ENCODE peak calls at places on chromosomes 13 and 19, in four cellular contexts. C is trophoblast cell, Q is neural progenitor cell, E is transverse colon. O is an unnamed sample. For H3K4me1, the result is how much of the 10 kb centered on the place peaks cover.

GRCh38 chr13:86974995-86975328 is 696.2 kb upstream of the SLITRK5 start:
- DNase-seq in C (no peak), Q (peak), E (no peak), O (no peak)

GRCh38 chr19:14031719-14032480 is at the start of gene IL27RA:
- DNase-seq in C (no peak), Q (peak), E (peak), O (peak)

GRCh38 chr13:66212511-66212910 is 1017.6 kb downstream of the PCDH9 start:
- DNase-seq in C (no peak), Q (no peak), E (no peak), O (no peak)

GRCh38 chr13:109778102-109778542 is 8.3 kb downstream of the IRS2 start:
- DNase-seq in C (no peak), Q (peak), E (peak), O (peak)

GRCh38 chr13:65825039-65825438 is 1405.1 kb downstream of the PCDH9 start:
- DNase-seq in C (no peak), Q (no peak), E (no peak), O (no peak)

GRCh38 chr13:49444517-49445395 is 682 bp downstream of the SETDB2 start:
- DNase-seq in C (peak), Q (peak), E (peak), O (no peak)

GRCh38 chr19:16957151-16957662 is 68.4 kb downstream of the F2RL3 start:
- DNase-seq in C (no peak), Q (no peak), E (no peak), O (no peak)

GRCh38 chr13:75486146-75486545 is 4.2 kb upstream of the TBC1D4 start:
- DNase-seq in C (no peak), Q (peak), E (no peak), O (no peak)

GRCh38 chr13:28754698-28755545 is 36.2 kb upstream of the SLC46A3 start:
- DNase-seq in C (no peak), Q (no peak), E (no peak), O (peak)

GRCh38 chr19:16376241-16376640 is 51.6 kb downstream of the KLF2 start:
- DNase-seq in C (no peak), Q (no peak), E (no peak), O (no peak)

GRCh38 chr19:58305065-58305931 is at the start of gene ERVK3-1:
- DNase-seq in C (peak), Q (peak), E (peak), O (peak)

GRCh38 chr13:73092831-73093230 is 34.0 kb downstream of the KLF5 start:
- DNase-seq in C (no peak), Q (no peak), E (no peak), O (no peak)

GRCh38 chr13:51814825-51815650 is 11.1 kb upstream of the DHRS12 start:
- DNase-seq in C (peak), Q (peak), E (peak), O (peak)

GRCh38 chr13:100667894-100668293 is 6.7 kb downstream of the TMTC4 start:
- DNase-seq in C (no peak), Q (no peak), E (no peak), O (no peak)

GRCh38 chr13:26895081-26895807 is 134.7 kb upstream of the GPR12 start:
- DNase-seq in C (no peak), Q (no peak), E (no peak), O (no peak)

GRCh38 chr13:50224534-50224933 is 209.3 kb downstream of the KCNRG start:
- DNase-seq in C (no peak), Q (no peak), E (no peak), O (no peak)

GRCh38 chr19:1156305-1156801 is 17.7 kb downstream of the SBNO2 start:
- DNase-seq in C (peak), Q (no peak), E (no peak), O (no peak)
- H3K4me1 ChIP-seq in C (under half), Q (under half), E (under half), O (under half)

DNA sequence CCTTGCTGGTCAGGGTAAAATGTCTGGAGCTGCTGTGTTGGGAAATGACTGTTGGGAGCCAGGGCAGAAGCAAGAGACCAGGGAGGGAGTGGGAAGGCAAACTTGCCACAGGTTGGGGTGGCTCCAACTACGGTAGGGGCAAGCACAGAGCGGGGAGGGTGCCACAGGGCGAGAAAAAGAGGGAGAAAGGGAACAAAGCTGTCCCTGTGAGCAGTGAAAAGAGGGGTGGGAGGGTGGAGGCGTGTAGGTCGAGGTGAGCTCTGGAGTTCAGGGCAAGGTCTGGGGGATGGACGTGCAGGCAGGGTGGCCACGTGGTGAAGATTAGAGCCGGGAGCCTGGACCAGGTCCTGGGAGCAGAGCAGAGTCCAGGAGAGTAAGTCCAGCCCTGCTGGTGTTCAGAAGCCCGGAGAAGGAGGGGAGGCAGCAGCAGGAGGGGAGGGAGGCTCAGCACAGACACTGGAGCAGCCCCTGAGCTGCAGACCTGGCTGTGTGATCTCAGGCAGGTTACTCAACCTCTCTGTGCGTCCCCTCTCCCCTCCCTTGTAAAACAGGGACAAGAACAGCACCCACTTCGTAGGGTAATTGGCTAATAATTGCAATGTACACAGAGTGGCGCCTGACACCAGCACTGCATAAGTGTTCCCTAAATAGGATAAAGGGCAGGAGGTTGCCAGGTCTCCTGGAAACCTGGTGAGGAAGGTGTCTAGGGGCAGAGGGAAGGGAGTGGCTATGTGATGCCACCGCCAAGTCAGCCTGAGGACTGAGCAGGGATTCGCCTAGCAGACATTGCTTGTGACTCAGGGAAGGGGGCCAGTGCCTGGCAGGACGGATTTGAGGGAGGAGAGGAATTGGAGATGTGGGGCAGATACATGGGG is 3.2 kb upstream of the POLR2E start:
- DNase-seq in C (peak), Q (no peak), E (peak), O (no peak)
- H3K4me1 ChIP-seq in C (under half), Q (under half), E (half or more), O (under half)

GRCh38 chr19:35716985-35717664 is 678 bp upstream of the KMT2B start:
- DNase-seq in C (peak), Q (no peak), E (peak), O (peak)
- H3K4me1 ChIP-seq in C (under half), Q (under half), E (under half), O (under half)

DNA sequence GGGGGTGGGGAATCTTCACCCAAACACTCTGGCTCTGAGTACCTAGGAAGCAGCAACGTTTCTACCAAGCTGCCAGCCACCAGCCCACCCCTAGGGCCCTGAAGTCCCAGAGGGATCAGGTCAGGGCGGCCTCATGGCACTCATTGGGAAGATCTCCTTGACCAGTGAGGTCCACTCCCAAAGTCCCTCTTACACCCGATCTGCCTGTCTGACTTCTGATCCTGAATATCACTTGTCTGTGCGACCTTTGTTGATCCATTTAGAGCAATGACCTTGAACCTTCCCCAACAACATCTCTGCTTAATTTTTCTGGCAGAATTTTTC is 2.1 kb upstream of the GNA15 start:
- DNase-seq in C (no peak), Q (no peak), E (no peak), O (no peak)
- H3K4me1 ChIP-seq in C (under half), Q (under half), E (under half), O (under half)

GRCh38 chr19:6536138-6536671 is 5.4 kb downstream of the TNFSF9 start:
- DNase-seq in C (no peak), Q (peak), E (peak), O (peak)
- H3K4me1 ChIP-seq in C (under half), Q (under half), E (under half), O (under half)

GRCh38 chr13:76683854-76684253 is 202.4 kb downstream of the KCTD12 start:
- DNase-seq in C (no peak), Q (no peak), E (no peak), O (no peak)
- H3K4me1 ChIP-seq in C (under half), Q (under half), E (under half), O (under half)

GRCh38 chr13:114313061-114313860 is 1.0 kb upstream of the CHAMP1 start:
- DNase-seq in C (no peak), Q (no peak), E (peak), O (peak)
- H3K4me1 ChIP-seq in C (under half), Q (under half), E (under half), O (under half)

GRCh38 chr13:45336025-45336800 is 4.8 kb downstream of the TPT1 start:
- DNase-seq in C (no peak), Q (no peak), E (no peak), O (no peak)

GRCh38 chr13:45333251-45333972 is 7.6 kb downstream of the TPT1 start:
- DNase-seq in C (no peak), Q (no peak), E (no peak), O (no peak)

GRCh38 chr13:45333973-45334922 is 6.7 kb downstream of the TPT1 start:
- DNase-seq in C (no peak), Q (no peak), E (no peak), O (no peak)

GRCh38 chr13:45337395-45337794 is 3.6 kb downstream of the TPT1 start:
- DNase-seq in C (no peak), Q (no peak), E (no peak), O (no peak)

GRCh38 chr13:45335397-45336024 is 5.5 kb downstream of the TPT1 start:
- DNase-seq in C (no peak), Q (no peak), E (no peak), O (no peak)
- H3K4me1 ChIP-seq in C (under half), Q (under half), E (under half), O (under half)

GRCh38 chr13:52848455-52849190 is at the start of gene PCDH8:
- DNase-seq in C (no peak), Q (peak), E (no peak), O (no peak)

GRCh38 chr13:52845766-52846566 is 2.5 kb downstream of the PCDH8 start:
- DNase-seq in C (no peak), Q (peak), E (peak), O (peak)

GRCh38 chr13:52847322-52847681 is 1.1 kb downstream of the PCDH8 start:
- DNase-seq in C (no peak), Q (no peak), E (no peak), O (no peak)

GRCh38 chr13:52846567-52847321 is 1.7 kb downstream of the PCDH8 start:
- DNase-seq in C (no peak), Q (peak), E (peak), O (peak)

DNA sequence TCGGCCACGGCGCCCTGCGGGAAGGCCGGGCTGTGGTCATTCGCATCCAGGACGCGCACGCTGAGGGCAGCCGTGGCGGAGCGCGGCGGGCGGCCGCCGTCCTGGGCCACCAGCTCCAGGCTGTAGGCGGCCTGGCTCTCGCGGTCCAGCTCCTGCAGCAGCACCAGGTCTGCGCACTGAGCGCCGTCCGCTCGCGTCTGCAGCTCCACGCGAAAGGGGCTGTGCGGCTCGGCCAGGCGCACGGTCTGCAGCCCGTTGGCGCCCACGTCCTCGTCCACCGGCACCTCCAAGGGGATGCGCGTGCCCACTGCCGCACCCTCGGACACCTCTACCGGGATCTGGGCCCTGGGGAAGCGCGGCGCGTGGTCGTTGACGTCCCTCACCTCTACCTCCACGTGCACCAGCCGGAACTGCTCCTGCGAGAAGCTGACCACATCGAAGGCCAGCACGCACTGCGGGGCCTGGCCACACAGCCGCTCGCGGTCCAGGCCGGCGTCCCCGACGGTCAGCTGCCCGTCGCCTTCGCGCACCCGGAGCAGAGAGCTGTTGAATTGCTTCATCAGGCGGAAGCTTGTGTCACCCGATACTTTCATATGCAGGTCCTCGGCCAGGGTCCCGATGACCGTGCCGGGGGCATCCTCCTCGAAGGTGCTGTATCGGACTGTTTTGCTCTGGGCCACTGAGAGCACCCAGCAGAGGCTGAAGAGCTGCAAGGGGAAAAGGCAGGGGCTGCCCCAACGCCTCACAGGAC is 583 bp downstream of the PCDH8 start:
- DNase-seq in C (no peak), Q (peak), E (no peak), O (no peak)
- H3K4me1 ChIP-seq in C (under half), Q (under half), E (under half), O (under half)

GRCh38 chr13:98033277-98034247 is 80.1 kb downstream of the IPO5 start:
- DNase-seq in C (peak), Q (peak), E (no peak), O (no peak)
- H3K4me1 ChIP-seq in C (under half), Q (under half), E (under half), O (under half)

O was measured in mucosa of descending colon.